ENCODE peak calls at places on chromosome 7, in ten cellular contexts. One of them, this sample, is unnamed.

GRCh38 chr7:140225562-140226249 is 48.9 kb upstream of the KDM7A start:
- DNase-seq in cardiac muscle cell: peak
- DNase-seq in endothelial cell: no peak
- DNase-seq in NCI-H510A treated with DMSO at 0.1 percent for 48 hours: no peak
- DNase-seq in choroid plexus epithelial cell: peak
- DNase-seq in stimulated activated CD8-positive, alpha-beta memory T cell treated with anti-CD3 and anti-CD28 coated beads, Interleukin-2, amount 100 ng/mL, for 1 hour: no peak
- DNase-seq in effector memory CD8-positive, alpha-beta T cell: no peak
- DNase-seq in heart right ventricle: no peak
- DNase-seq in mesothelial cell of epicardium: no peak
- DNase-seq in AG10803: no peak
- DNase-seq in this sample: no peak

GRCh38 chr7:5439572-5440496 is 16.2 kb upstream of the TNRC18 start:
- DNase-seq in choroid plexus epithelial cell: no peak
- DNase-seq in NCI-H510A treated with DMSO at 0.1 percent for 48 hours: no peak
- DNase-seq in AG10803: no peak
- DNase-seq in stimulated activated CD8-positive, alpha-beta memory T cell treated with anti-CD3 and anti-CD28 coated beads, Interleukin-2, amount 100 ng/mL, for 1 hour: no peak
- DNase-seq in heart right ventricle: no peak
- DNase-seq in endothelial cell: no peak
- DNase-seq in cardiac muscle cell: no peak
- DNase-seq in mesothelial cell of epicardium: no peak
- DNase-seq in effector memory CD8-positive, alpha-beta T cell: no peak
- DNase-seq in this sample: no peak

GRCh38 chr7:2196381-2197378 is 36.1 kb downstream of the MAD1L1 start:
- DNase-seq in mesothelial cell of epicardium: no peak
- DNase-seq in effector memory CD8-positive, alpha-beta T cell: no peak
- DNase-seq in NCI-H510A treated with DMSO at 0.1 percent for 48 hours: peak
- DNase-seq in choroid plexus epithelial cell: no peak
- DNase-seq in stimulated activated CD8-positive, alpha-beta memory T cell treated with anti-CD3 and anti-CD28 coated beads, Interleukin-2, amount 100 ng/mL, for 1 hour: no peak
- DNase-seq in AG10803: no peak
- DNase-seq in cardiac muscle cell: no peak
- DNase-seq in endothelial cell: no peak
- DNase-seq in heart right ventricle: no peak
- DNase-seq in this sample: no peak

GRCh38 chr7:74051629-74052410 is 23.8 kb downstream of the ELN start:
- DNase-seq in stimulated activated CD8-positive, alpha-beta memory T cell treated with anti-CD3 and anti-CD28 coated beads, Interleukin-2, amount 100 ng/mL, for 1 hour: no peak
- DNase-seq in AG10803: no peak
- DNase-seq in choroid plexus epithelial cell: peak
- DNase-seq in endothelial cell: peak
- DNase-seq in cardiac muscle cell: peak
- DNase-seq in heart right ventricle: no peak
- DNase-seq in effector memory CD8-positive, alpha-beta T cell: no peak
- DNase-seq in mesothelial cell of epicardium: no peak
- DNase-seq in NCI-H510A treated with DMSO at 0.1 percent for 48 hours: peak
- DNase-seq in this sample: no peak

GRCh38 chr7:8481752-8482446 is 48.5 kb downstream of the NXPH1 start:
- DNase-seq in choroid plexus epithelial cell: no peak
- DNase-seq in effector memory CD8-positive, alpha-beta T cell: no peak
- DNase-seq in AG10803: no peak
- DNase-seq in NCI-H510A treated with DMSO at 0.1 percent for 48 hours: no peak
- DNase-seq in mesothelial cell of epicardium: no peak
- DNase-seq in stimulated activated CD8-positive, alpha-beta memory T cell treated with anti-CD3 and anti-CD28 coated beads, Interleukin-2, amount 100 ng/mL, for 1 hour: no peak
- DNase-seq in cardiac muscle cell: no peak
- DNase-seq in endothelial cell: no peak
- DNase-seq in heart right ventricle: peak
- DNase-seq in this sample: no peak

GRCh38 chr7:81684513-81685262 is 85.2 kb downstream of the HGF start:
- DNase-seq in stimulated activated CD8-positive, alpha-beta memory T cell treated with anti-CD3 and anti-CD28 coated beads, Interleukin-2, amount 100 ng/mL, for 1 hour: no peak
- DNase-seq in AG10803: peak
- DNase-seq in heart right ventricle: peak
- DNase-seq in NCI-H510A treated with DMSO at 0.1 percent for 48 hours: peak
- DNase-seq in cardiac muscle cell: peak
- DNase-seq in choroid plexus epithelial cell: peak
- DNase-seq in effector memory CD8-positive, alpha-beta T cell: no peak
- DNase-seq in endothelial cell: no peak
- DNase-seq in mesothelial cell of epicardium: peak
- DNase-seq in this sample: peak

GRCh38 chr7:151704969-151705743 is 171.8 kb downstream of the PRKAG2 start:
- DNase-seq in heart right ventricle: no peak
- DNase-seq in choroid plexus epithelial cell: no peak
- DNase-seq in AG10803: no peak
- DNase-seq in stimulated activated CD8-positive, alpha-beta memory T cell treated with anti-CD3 and anti-CD28 coated beads, Interleukin-2, amount 100 ng/mL, for 1 hour: no peak
- DNase-seq in NCI-H510A treated with DMSO at 0.1 percent for 48 hours: no peak
- DNase-seq in effector memory CD8-positive, alpha-beta T cell: no peak
- DNase-seq in mesothelial cell of epicardium: no peak
- DNase-seq in cardiac muscle cell: no peak
- DNase-seq in endothelial cell: no peak
- DNase-seq in this sample: peak

GRCh38 chr7:27774717-27775328 is 34.9 kb downstream of the TAX1BP1 start:
- DNase-seq in choroid plexus epithelial cell: peak
- DNase-seq in AG10803: peak
- DNase-seq in heart right ventricle: no peak
- DNase-seq in endothelial cell: no peak
- DNase-seq in mesothelial cell of epicardium: no peak
- DNase-seq in effector memory CD8-positive, alpha-beta T cell: no peak
- DNase-seq in stimulated activated CD8-positive, alpha-beta memory T cell treated with anti-CD3 and anti-CD28 coated beads, Interleukin-2, amount 100 ng/mL, for 1 hour: no peak
- DNase-seq in cardiac muscle cell: peak
- DNase-seq in NCI-H510A treated with DMSO at 0.1 percent for 48 hours: no peak
- DNase-seq in this sample: peak

GRCh38 chr7:47677664-47678063 is 95.8 kb upstream of the TNS3 start:
- DNase-seq in effector memory CD8-positive, alpha-beta T cell: no peak
- DNase-seq in choroid plexus epithelial cell: no peak
- DNase-seq in mesothelial cell of epicardium: no peak
- DNase-seq in cardiac muscle cell: no peak
- DNase-seq in stimulated activated CD8-positive, alpha-beta memory T cell treated with anti-CD3 and anti-CD28 coated beads, Interleukin-2, amount 100 ng/mL, for 1 hour: no peak
- DNase-seq in heart right ventricle: no peak
- DNase-seq in endothelial cell: no peak
- DNase-seq in NCI-H510A treated with DMSO at 0.1 percent for 48 hours: no peak
- DNase-seq in AG10803: peak
- DNase-seq in this sample: no peak

GRCh38 chr7:142711722-142712616 is 37.3 kb upstream of the PRSS1 start:
- DNase-seq in NCI-H510A treated with DMSO at 0.1 percent for 48 hours: no peak
- DNase-seq in AG10803: peak
- DNase-seq in endothelial cell: no peak
- DNase-seq in choroid plexus epithelial cell: peak
- DNase-seq in stimulated activated CD8-positive, alpha-beta memory T cell treated with anti-CD3 and anti-CD28 coated beads, Interleukin-2, amount 100 ng/mL, for 1 hour: no peak
- DNase-seq in heart right ventricle: no peak
- DNase-seq in effector memory CD8-positive, alpha-beta T cell: peak
- DNase-seq in mesothelial cell of epicardium: no peak
- DNase-seq in cardiac muscle cell: peak
- DNase-seq in this sample: peak

GRCh38 chr7:144513332-144513731 is 109.8 kb upstream of the NOBOX start:
- DNase-seq in AG10803: no peak
- DNase-seq in mesothelial cell of epicardium: no peak
- DNase-seq in cardiac muscle cell: peak
- DNase-seq in endothelial cell: peak
- DNase-seq in choroid plexus epithelial cell: peak
- DNase-seq in NCI-H510A treated with DMSO at 0.1 percent for 48 hours: peak
- DNase-seq in effector memory CD8-positive, alpha-beta T cell: no peak
- DNase-seq in stimulated activated CD8-positive, alpha-beta memory T cell treated with anti-CD3 and anti-CD28 coated beads, Interleukin-2, amount 100 ng/mL, for 1 hour: no peak
- DNase-seq in heart right ventricle: no peak
- DNase-seq in this sample: no peak